ENCODE peak calls at places on chromosomes 5 and 9, in seven cellular contexts. J is T-cell, N is glomerular endothelial cell, V is A673, F is AG20443, Z is NB4, A is pons. K is an unnamed sample.

GRCh38 chr9:72773570-72773969 is 179.3 kb downstream of the ALDH1A1 start:
- DNase-seq in A (no peak), V (no peak), J (no peak), N (no peak), Z (no peak), F (no peak), K (no peak)

GRCh38 chr9:2411459-2412215 is 209.9 kb upstream of the VLDLR start:
- DNase-seq in N (no peak), A (peak), V (peak), J (no peak), Z (no peak), F (peak), K (no peak)

GRCh38 chr5:63923914-63924313 is 38.3 kb downstream of the HTR1A start:
- DNase-seq in A (no peak), Z (no peak), J (no peak), F (no peak), N (no peak), V (no peak), K (no peak)

GRCh38 chr5:98994636-98995035 is 65.8 kb upstream of the CHD1 start:
- DNase-seq in Z (no peak), J (no peak), F (no peak), V (no peak), A (no peak), N (no peak), K (no peak)

GRCh38 chr9:4228606-4229005 is 71.3 kb downstream of the GLIS3 start:
- DNase-seq in N (no peak), Z (peak), A (peak), J (no peak), V (peak), F (peak), K (no peak)

GRCh38 chr5:133967715-133968056 is 739 bp downstream of the C5orf15 start:
- DNase-seq in V (peak), A (peak), Z (no peak), N (no peak), J (no peak), F (no peak), K (no peak)

GRCh38 chr5:133200256-133200655 is 148.4 kb downstream of the HSPA4 start:
- DNase-seq in N (no peak), V (no peak), Z (no peak), F (no peak), J (no peak), A (no peak), K (no peak)

GRCh38 chr5:137016783-137017324 is 482.3 kb downstream of the SPOCK1 start:
- DNase-seq in A (no peak), Z (peak), N (no peak), J (no peak), F (no peak), V (no peak), K (no peak)

GRCh38 chr5:135386886-135387628 is 12.0 kb downstream of the MACROH2A1 start:
- DNase-seq in N (peak), V (peak), J (no peak), Z (no peak), A (peak), F (peak), K (no peak)

GRCh38 chr9:36598281-36598680 is 25.6 kb downstream of the MELK start:
- DNase-seq in V (no peak), F (no peak), N (no peak), J (no peak), A (no peak), Z (no peak), K (no peak)

GRCh38 chr9:98172604-98173003 is 19.8 kb downstream of the CORO2A start:
- DNase-seq in V (no peak), J (no peak), A (no peak), Z (no peak), F (peak), N (no peak), K (no peak)

GRCh38 chr5:93790401-93790800 is 49.0 kb upstream of the POU5F2 start:
- DNase-seq in J (no peak), F (no peak), N (no peak), V (no peak), A (no peak), Z (peak), K (no peak)

GRCh38 chr5:134458234-134458633 is 46.6 kb upstream of the CDKN2AIPNL start:
- DNase-seq in Z (no peak), V (no peak), F (peak), A (no peak), J (no peak), N (no peak), K (peak)

GRCh38 chr5:54073735-54074134 is 236.6 kb downstream of the ARL15 start:
- DNase-seq in J (no peak), A (no peak), N (no peak), F (no peak), V (no peak), Z (no peak), K (no peak)

GRCh38 chr5:53105611-53106300 is 3.8 kb downstream of the MOCS2 start:
- DNase-seq in N (no peak), F (no peak), V (no peak), A (no peak), J (no peak), Z (no peak), K (no peak)

GRCh38 chr9:81720450-81721086 is 31.2 kb upstream of the TLE1 start:
- DNase-seq in F (no peak), V (no peak), N (no peak), A (no peak), Z (no peak), J (no peak), K (no peak)

GRCh38 chr5:180323929-180324632 is 29.1 kb downstream of the GFPT2 start:
- DNase-seq in V (no peak), N (no peak), A (peak), Z (no peak), F (no peak), J (no peak), K (no peak)

GRCh38 chr9:103755986-103756385 is 338.1 kb upstream of the SMC2 start:
- DNase-seq in A (no peak), N (no peak), Z (no peak), V (no peak), F (no peak), J (no peak), K (no peak)

GRCh38 chr9:2087500-2088313 is 72.6 kb downstream of the SMARCA2 start:
- DNase-seq in Z (peak), N (peak), J (no peak), A (peak), F (peak), V (peak), K (no peak)

GRCh38 chr5:36946101-36946500 is 69.5 kb downstream of the NIPBL start:
- DNase-seq in N (no peak), F (peak), A (no peak), V (no peak), J (no peak), Z (no peak), K (no peak)

GRCh38 chr5:177425196-177425800 is 1.2 kb upstream of the GRK6 start:
- DNase-seq in A (no peak), J (no peak), Z (no peak), F (no peak), V (no peak), N (no peak), K (no peak)

GRCh38 chr5:42518595-42519067 is 95.4 kb downstream of the GHR start:
- DNase-seq in V (no peak), J (no peak), Z (no peak), F (peak), N (no peak), A (no peak), K (no peak)

GRCh38 chr5:72107874-72108199 is 562 bp downstream of the MAP1B start:
- DNase-seq in N (no peak), J (no peak), V (no peak), Z (peak), A (no peak), F (peak), K (peak)

GRCh38 chr9:127174386-127175318 is 52.2 kb upstream of the ANGPTL2 start:
- DNase-seq in N (no peak), A (no peak), F (no peak), Z (no peak), J (no peak), V (no peak), K (no peak)

GRCh38 chr9:109449036-109449798 is 48.9 kb downstream of the PTPN3 start:
- DNase-seq in A (no peak), V (peak), J (no peak), N (no peak), F (no peak), Z (no peak), K (no peak)

GRCh38 chr5:115325291-115326019 is 29.0 kb upstream of the CCDC112 start:
- DNase-seq in Z (no peak), F (no peak), V (no peak), A (no peak), N (no peak), J (no peak), K (no peak)

GRCh38 chr9:70406446-70406862 is 8.0 kb downstream of the KLF9 start:
- DNase-seq in V (no peak), J (no peak), Z (peak), F (peak), A (peak), N (no peak), K (no peak)

GRCh38 chr9:91221332-91221731 is 140.4 kb downstream of the AUH start:
- DNase-seq in Z (no peak), V (no peak), N (no peak), A (peak), F (no peak), J (no peak), K (no peak)

GRCh38 chr5:83503662-83504061 is 32.1 kb downstream of the VCAN start:
- DNase-seq in V (no peak), A (no peak), J (no peak), N (no peak), Z (no peak), F (peak), K (no peak)

GRCh38 chr9:99515874-99516656 is 294.0 kb downstream of the SEC61B start:
- DNase-seq in V (no peak), N (no peak), A (no peak), J (no peak), F (no peak), Z (no peak), K (no peak)

GRCh38 chr5:123882946-123883345 is 371.0 kb downstream of the CSNK1G3 start:
- DNase-seq in J (no peak), F (no peak), V (peak), A (peak), N (no peak), Z (no peak), K (no peak)

GRCh38 chr9:33147770-33148169 is 19.4 kb downstream of the B4GALT1 start:
- DNase-seq in A (no peak), F (no peak), N (no peak), J (no peak), V (no peak), Z (peak), K (no peak)

GRCh38 chr5:53095931-53096525 is 13.5 kb downstream of the MOCS2 start:
- DNase-seq in J (peak), N (peak), Z (peak), F (peak), A (peak), V (peak), K (no peak)

GRCh38 chr9:126975327-126976059 is 60.9 kb downstream of the RALGPS1 start:
- DNase-seq in F (no peak), V (no peak), Z (no peak), N (no peak), J (no peak), A (peak), K (no peak)

GRCh38 chr5:119343042-119343441 is 12.8 kb upstream of the TNFAIP8 start:
- DNase-seq in J (no peak), F (no peak), Z (no peak), N (no peak), A (no peak), V (no peak), K (no peak)

GRCh38 chr9:131393622-131394463 is at the start of gene PRRC2B:
- DNase-seq in A (no peak), J (peak), N (no peak), F (peak), Z (peak), V (peak), K (peak)

GRCh38 chr9:81716409-81716808 is 27.1 kb upstream of the TLE1 start:
- DNase-seq in J (no peak), A (no peak), F (no peak), V (no peak), N (no peak), Z (no peak), K (no peak)

GRCh38 chr9:136858844-136859757 is 7.0 kb downstream of the MAMDC4 start:
- DNase-seq in N (no peak), F (peak), J (no peak), A (peak), V (no peak), Z (no peak), K (peak)

GRCh38 chr5:177447611-177448243 is 1.1 kb downstream of the PRR7 start:
- DNase-seq in V (no peak), J (no peak), A (peak), F (peak), N (no peak), Z (peak), K (no peak)